ENCODE peak calls at places on chromosomes 4 and X, in six cellular contexts. D, A, B, H, K and M are unnamed samples.

GRCh38 chr4:55183926-55184599 is 58.7 kb upstream of the KDR start:
- DNase-seq in K (peak; percentile 94), B (no peak), H (peak; percentile 32), D (no peak), A (no peak), M (no peak)

GRCh38 chr4:138983690-138984089 is 31.9 kb upstream of the NOCT start:
- DNase-seq in D (no peak), H (no peak), A (no peak), K (no peak), B (no peak), M (no peak)

GRCh38 chrX:39150210-39150609 is 349.0 kb downstream of the MID1IP1 start:
- DNase-seq in D (no peak), A (no peak), H (no peak), B (no peak), K (no peak), M (no peak)

GRCh38 chr4:20195071-20195885 is 56.4 kb upstream of the SLIT2 start:
- DNase-seq in D (no peak), B (no peak), H (no peak), K (peak; percentile 64), A (no peak), M (no peak)

GRCh38 chr4:168999836-169000235 is 10.2 kb downstream of the CBR4 start:
- DNase-seq in B (no peak), K (no peak), A (no peak), H (no peak), D (no peak), M (no peak)

GRCh38 chr4:83297548-83298260 is 13.1 kb upstream of the COQ2 start:
- DNase-seq in H (no peak), A (no peak), K (no peak), D (no peak), B (no peak), M (no peak)

GRCh38 chr4:8267077-8267476 is 2.5 kb upstream of the HTRA3 start:
- DNase-seq in B (no peak), H (peak; percentile 67), K (peak; percentile 89), D (peak; percentile 67), A (no peak), M (no peak)

GRCh38 chr4:98482847-98483806 is 175.3 kb downstream of the TSPAN5 start:
- DNase-seq in H (no peak), D (no peak), K (peak; percentile 66), B (no peak), A (no peak), M (no peak)

GRCh38 chr4:102815981-102816380 is 11.4 kb downstream of the UBE2D3 start:
- DNase-seq in H (no peak), D (no peak), K (peak; percentile 95), B (no peak), A (no peak), M (no peak)

GRCh38 chr4:122456228-122457106 is at the start of gene IL2:
- DNase-seq in K (no peak), H (no peak), B (no peak), A (no peak), D (no peak), M (peak; percentile 48)

GRCh38 chrX:5857232-5857631 is 371.4 kb downstream of the NLGN4X start:
- DNase-seq in K (no peak), B (no peak), A (no peak), H (no peak), D (no peak), M (no peak)

GRCh38 chr4:14445882-14446281 is 556.4 kb upstream of the CPEB2 start:
- DNase-seq in K (no peak), A (no peak), B (no peak), D (no peak), H (no peak), M (no peak)

GRCh38 chrX:119389854-119390501 is 9.2 kb upstream of the SLC25A43 start:
- DNase-seq in D (no peak), K (no peak), H (no peak), B (no peak), A (no peak), M (no peak)

GRCh38 chrX:21374994-21375794 is 976 bp downstream of the CNKSR2 start:
- DNase-seq in B (peak; percentile 68), D (no peak), A (peak; percentile 7), K (no peak), H (no peak), M (peak; percentile 34)

GRCh38 chrX:153725039-153725831 is 579 bp downstream of the ABCD1 start:
- DNase-seq in H (no peak), K (no peak), B (peak; percentile 75), A (no peak), D (no peak), M (no peak)

GRCh38 chrX:93868289-93868985 is 194.4 kb downstream of the FAM133A start:
- DNase-seq in K (no peak), A (no peak), H (no peak), D (no peak), B (no peak), M (no peak)

GRCh38 chr4:78056265-78057129 is 626 bp upstream of the FRAS1 start:
- DNase-seq in A (no peak), B (peak; percentile 81), K (peak; percentile 85), D (peak; percentile 73), H (peak; percentile 80), M (no peak)

GRCh38 chrX:48914593-48915493 is 3.4 kb upstream of the SLC35A2 start:
- DNase-seq in A (no peak), K (no peak), H (no peak), B (peak; percentile 69), D (no peak), M (no peak)

GRCh38 chrX:23554304-23554703 is 113.0 kb upstream of the PRDX4 start:
- DNase-seq in K (peak; percentile 53), B (no peak), A (no peak), D (no peak), H (peak; percentile 19), M (no peak)

GRCh38 chr4:138669479-138670165 is 346.0 kb upstream of the NOCT start:
- DNase-seq in K (peak; percentile 69), A (no peak), D (no peak), H (no peak), B (no peak), M (no peak)

GRCh38 chr4:15681372-15682339 is at the start of gene FAM200B:
- DNase-seq in D (peak; percentile 100), H (peak; percentile 100), K (peak; percentile 97), B (peak; percentile 99), A (peak; percentile 98), M (peak; percentile 93)

GRCh38 chr4:15684498-15684897 is 2.9 kb downstream of the FAM200B start:
- DNase-seq in B (no peak), K (no peak), D (no peak), H (no peak), A (no peak), M (no peak)

GRCh38 chr4:15682340-15682725 is 706 bp downstream of the FAM200B start:
- DNase-seq in B (no peak), H (no peak), A (no peak), D (no peak), K (peak; percentile 45), M (no peak)

GRCh38 chr4:15681067-15681371 is 608 bp upstream of the FAM200B start:
- DNase-seq in A (no peak), B (no peak), K (no peak), H (no peak), D (no peak), M (no peak)

GRCh38 chr4:15682790-15683495 is 1.3 kb downstream of the FAM200B start:
- DNase-seq in A (no peak), D (no peak), H (no peak), B (no peak), K (no peak), M (no peak)
- H3K27ac ChIP-seq in A (peak overlapping the region; percentile 94), D (peak overlapping the region; percentile 93), H (peak overlapping the region; percentile 47), B (peak overlapping the region; percentile 97), K (peak overlapping the region; percentile 83), M (peak overlapping the region; percentile 70)

GRCh38 chr4:47835489-47835888 is 2.4 kb downstream of the CORIN start:
- DNase-seq in A (no peak), K (peak; percentile 20), B (no peak), H (no peak), D (no peak), M (no peak)
- H3K36me3 ChIP-seq in A (no peaks in the 10 kb centered on the region), K (no peaks in the 10 kb centered on the region), B (no peaks in the 10 kb centered on the region), H (no peaks in the 10 kb centered on the region), D (no peaks in the 10 kb centered on the region), M (no peaks in the 10 kb centered on the region)

GRCh38 chrX:68872171-68872570 is 43.4 kb downstream of the EFNB1 start:
- DNase-seq in D (peak; percentile 37), B (no peak), H (no peak), A (no peak), K (no peak), M (no peak)

GRCh38 chrX:68870357-68870756 is 41.5 kb downstream of the EFNB1 start:
- DNase-seq in D (no peak), B (no peak), H (no peak), A (no peak), K (no peak), M (no peak)

GRCh38 chrX:68867458-68868166 is 38.8 kb downstream of the EFNB1 start:
- DNase-seq in H (no peak), A (no peak), D (no peak), B (no peak), K (no peak), M (no peak)

GRCh38 chrX:68868316-68868715 is 39.5 kb downstream of the EFNB1 start:
- DNase-seq in K (no peak), B (no peak), A (no peak), H (no peak), D (no peak), M (no peak)

GRCh38 chrX:68868902-68869800 is 40.3 kb downstream of the EFNB1 start:
- DNase-seq in K (no peak), A (no peak), D (peak; percentile 56), H (no peak), B (no peak), M (no peak)
- H3K27ac ChIP-seq in K (no peak overlapping the region), A (no peak overlapping the region), D (peak overlapping the region; percentile 66), H (no peak overlapping the region), B (no peak overlapping the region), M (no peak overlapping the region)

GRCh38 chr4:119517361-119518229 is 111.0 kb downstream of the PDE5A start:
- DNase-seq in K (peak; percentile 36), A (no peak), H (no peak), D (no peak), B (no peak), M (no peak)

GRCh38 chr4:119518915-119519410 is 109.6 kb downstream of the PDE5A start:
- DNase-seq in B (no peak), A (no peak), K (no peak), H (no peak), D (no peak), M (no peak)

GRCh38 chr4:119521306-119521705 is 107.3 kb downstream of the PDE5A start:
- DNase-seq in B (no peak), K (no peak), H (no peak), D (peak; percentile 67), A (no peak), M (no peak)

GRCh38 chr4:119523399-119523798 is 105.2 kb downstream of the PDE5A start:
- DNase-seq in K (no peak), A (no peak), H (no peak), D (no peak), B (no peak), M (no peak)

DNA sequence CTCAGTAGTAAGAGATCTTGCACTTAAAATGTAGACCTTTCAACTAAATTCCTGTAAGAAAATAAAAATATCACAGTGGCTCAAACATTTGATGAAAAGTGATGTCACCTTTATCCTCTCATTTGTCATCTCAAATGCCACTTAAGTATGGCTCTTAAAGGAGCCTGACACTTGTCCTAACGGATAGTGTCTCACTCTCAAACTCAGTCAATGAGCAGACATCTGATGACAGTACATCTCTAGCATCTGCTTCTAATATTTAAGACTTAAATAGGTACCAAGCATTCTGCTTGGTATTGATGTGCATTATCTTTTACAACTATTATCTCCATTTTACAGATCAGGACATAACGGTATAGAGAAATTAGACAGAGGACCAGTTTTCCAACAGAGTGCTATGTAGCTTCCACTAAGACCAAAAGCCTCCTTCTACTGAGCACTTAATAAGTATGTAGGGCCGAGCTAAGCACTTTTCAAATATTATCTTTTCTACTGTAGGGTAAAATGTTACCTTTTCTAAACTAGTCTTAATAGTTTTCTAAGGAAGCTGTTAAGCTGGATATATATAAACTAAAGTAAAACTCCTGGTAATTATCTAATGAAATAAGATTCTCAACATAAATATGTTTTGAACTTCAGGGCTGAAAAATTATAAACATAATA is 110.2 kb downstream of the PDE5A start:
- DNase-seq in H (no peak), D (no peak), A (no peak), B (no peak), K (no peak), M (no peak)
- H3K36me3 ChIP-seq in H (no peaks in the 10 kb centered on the region), D (no peaks in the 10 kb centered on the region), A (peaks cover 10% of the 10 kb centered on the region), B (no peaks in the 10 kb centered on the region), K (peaks cover 3% of the 10 kb centered on the region), M (peaks cover 6% of the 10 kb centered on the region)